ENCODE peak calls at places on chromosomes 7 and 10, in five cellular contexts. D, W, S, Q and K are unnamed samples.
A peak's percentile ranks its signal among the peaks of the same experiment; 100 is the strongest.

GRCh38 chr7:19404912-19405329 is 259.7 kb upstream of the FERD3L start:
- DNase-seq in D (peak; percentile 99), W (no peak), Q (no peak), S (peak; percentile 99), K (no peak)

GRCh38 chr7:34497153-34497777 is 160.8 kb upstream of the NPSR1 start:
- DNase-seq in S (no peak), D (no peak), Q (no peak), W (no peak), K (no peak)

GRCh38 chr10:77037735-77038411 is 599.7 kb downstream of the KCNMA1 start:
- DNase-seq in D (no peak), W (no peak), S (no peak), Q (no peak), K (no peak)

GRCh38 chr7:121286742-121287699 is 41.8 kb upstream of the WNT16 start:
- DNase-seq in W (no peak), S (no peak), D (peak; percentile 60), Q (no peak), K (no peak)

GRCh38 chr7:70953388-70953787 is 178.6 kb upstream of the GALNT17 start:
- DNase-seq in Q (no peak), S (no peak), D (no peak), W (no peak), K (no peak)

GRCh38 chr7:133775201-133775600 is 351.9 kb upstream of the LRGUK start:
- DNase-seq in Q (no peak), W (no peak), S (no peak), D (no peak), K (peak; percentile 3)

GRCh38 chr7:155490697-155491628 is 33.0 kb downstream of the EN2 start:
- DNase-seq in D (peak; percentile 16), Q (peak; percentile 39), S (peak; percentile 28), W (no peak), K (no peak)

GRCh38 chr7:16066805-16067459 is 354.4 kb downstream of the CRPPA start:
- DNase-seq in S (peak; percentile 23), W (no peak), Q (no peak), D (peak; percentile 57), K (no peak)

GRCh38 chr10:126001579-126001978 is 105.2 kb downstream of the FANK1 start:
- DNase-seq in W (peak; percentile 24), S (peak; percentile 45), D (no peak), Q (no peak), K (peak; percentile 10)

GRCh38 chr10:46523881-46524470 is 32.5 kb downstream of the GPRIN2 start:
- DNase-seq in S (peak; percentile 70), Q (peak; percentile 13), D (peak; percentile 94), W (peak; percentile 84), K (no peak)

GRCh38 chr7:132049462-132050304 is 493.3 kb upstream of the PODXL start:
- DNase-seq in D (peak; percentile 31), W (no peak), Q (no peak), S (peak; percentile 6), K (no peak)

GRCh38 chr7:4693152-4693551 is 11.1 kb downstream of the FOXK1 start:
- DNase-seq in Q (no peak), D (no peak), W (no peak), S (no peak), K (no peak)

GRCh38 chr7:31056775-31057346 is 4.8 kb downstream of the ADCYAP1R1 start:
- DNase-seq in Q (no peak), W (no peak), S (no peak), D (no peak), K (no peak)

GRCh38 chr7:111138196-111138569 is 47.3 kb downstream of the LRRN3 start:
- DNase-seq in Q (no peak), D (peak; percentile 64), S (peak; percentile 60), W (no peak), K (no peak)

GRCh38 chr7:141558544-141559183 is 7.5 kb downstream of the AGK start:
- DNase-seq in D (peak; percentile 72), Q (no peak), W (no peak), S (peak; percentile 37), K (no peak)

GRCh38 chr7:2624293-2624881 is 7.4 kb upstream of the TTYH3 start:
- DNase-seq in D (no peak), S (no peak), Q (no peak), W (no peak), K (no peak)

GRCh38 chr10:118541718-118542117 is 53.7 kb downstream of the PRLHR start:
- DNase-seq in D (no peak), Q (no peak), S (no peak), W (no peak), K (no peak)

GRCh38 chr7:7452652-7453051 is 83.0 kb downstream of the COL28A1 start:
- DNase-seq in S (no peak), D (no peak), Q (no peak), W (no peak), K (no peak)

GRCh38 chr7:41096921-41097320 is 606.0 kb downstream of the INHBA start:
- DNase-seq in W (no peak), D (peak; percentile 87), Q (no peak), S (peak; percentile 79), K (no peak)

GRCh38 chr7:44889096-44889775 is 3.9 kb upstream of the PURB start:
- DNase-seq in W (no peak), Q (no peak), D (no peak), S (no peak), K (no peak)

GRCh38 chr10:1041514-1041913 is 7.4 kb downstream of the IDI1 start:
- DNase-seq in Q (no peak), W (no peak), S (no peak), D (no peak), K (no peak)

GRCh38 chr10:1043532-1043995 is 5.4 kb downstream of the IDI1 start:
- DNase-seq in Q (no peak), S (no peak), D (no peak), W (no peak), K (no peak)

GRCh38 chr10:1045415-1045814 is 3.5 kb downstream of the IDI1 start:
- DNase-seq in Q (no peak), S (no peak), W (no peak), D (no peak), K (no peak)

GRCh38 chr10:1044964-1045363 is 4.0 kb downstream of the IDI1 start:
- DNase-seq in S (no peak), Q (no peak), W (no peak), D (no peak), K (no peak)

DNA sequence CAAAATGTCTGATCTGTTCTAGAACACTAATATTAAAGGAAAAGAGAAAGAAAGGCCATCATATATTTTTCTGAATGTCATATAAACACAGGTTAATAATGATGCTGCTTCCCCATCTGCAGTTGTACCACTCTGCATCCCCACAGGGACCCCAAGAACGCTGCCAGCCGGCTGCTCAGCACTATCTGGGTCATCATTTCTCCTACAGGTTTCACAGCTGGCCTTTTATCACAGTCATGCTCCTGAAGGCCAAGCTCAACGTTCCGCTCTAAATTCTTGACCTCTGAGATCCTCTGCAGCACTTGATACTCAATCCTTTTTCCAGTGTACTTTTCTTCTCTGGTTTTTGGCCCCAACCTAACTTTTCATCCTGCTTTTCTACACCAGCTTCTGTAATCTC is 4.8 kb downstream of the IDI1 start:
- DNase-seq in W (no peak), D (no peak), S (no peak), Q (no peak), K (no peak)
- H3K4me3 ChIP-seq in W (no peak overlapping the region), D (no peak overlapping the region), S (no peak overlapping the region), Q (no peak overlapping the region), K (no peak overlapping the region)

GRCh38 chr10:43258922-43259247 is 8.0 kb downstream of the RASGEF1A start:
- DNase-seq in S (no peak), Q (no peak), W (no peak), D (no peak), K (no peak)

GRCh38 chr10:43259248-43259980 is 7.5 kb downstream of the RASGEF1A start:
- DNase-seq in D (no peak), Q (no peak), S (no peak), W (no peak), K (no peak)

GRCh38 chr10:43261578-43261965 is 5.3 kb downstream of the RASGEF1A start:
- DNase-seq in W (no peak), D (no peak), S (no peak), Q (no peak), K (no peak)

GRCh38 chr10:43260911-43261577 is 5.8 kb downstream of the RASGEF1A start:
- DNase-seq in S (no peak), W (no peak), D (no peak), Q (no peak), K (no peak)

DNA sequence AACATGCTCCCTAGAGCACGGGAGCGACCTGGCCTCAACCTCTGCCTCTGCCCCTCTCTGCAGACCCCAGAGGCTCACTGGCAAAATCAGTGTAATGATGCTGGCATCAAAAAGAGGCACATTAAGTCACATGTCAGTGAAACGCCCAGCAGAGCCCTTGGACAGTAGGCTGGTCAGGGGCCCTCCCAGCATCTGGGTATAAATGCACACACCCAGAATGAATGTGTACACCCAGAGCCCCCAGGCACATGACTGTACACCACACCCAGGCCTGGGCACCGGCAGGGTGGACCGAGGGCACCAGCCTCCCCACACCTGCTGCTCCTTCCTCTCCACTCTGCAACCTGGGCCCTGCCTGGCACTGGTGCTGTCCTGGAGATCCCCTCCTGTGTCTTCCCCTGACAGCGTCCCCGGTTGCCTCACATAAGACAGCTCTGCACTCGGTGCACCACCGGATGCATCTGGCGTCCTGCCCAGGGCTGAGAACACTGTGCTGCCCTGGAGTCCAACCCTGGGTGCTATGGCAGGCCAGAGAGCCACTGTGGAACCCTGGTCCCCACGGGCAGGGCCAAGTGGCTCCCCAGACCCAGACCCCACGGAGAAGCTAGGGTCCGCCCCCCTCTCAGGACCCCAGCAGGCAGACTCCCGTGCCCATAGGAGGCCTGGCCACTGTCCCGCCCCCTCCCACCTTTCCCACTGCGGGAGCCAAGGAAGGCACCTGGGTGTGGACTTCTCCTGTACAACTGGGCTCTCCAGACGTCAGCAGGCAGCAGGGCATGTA is 6.7 kb downstream of the RASGEF1A start:
- DNase-seq in S (no peak), Q (no peak), D (peak; percentile 4), W (no peak), K (no peak)
- TF ChIP-seq CTCF in S (no peak), Q (no peak), D (no peak), W (no peak), K (no peak)

DNA sequence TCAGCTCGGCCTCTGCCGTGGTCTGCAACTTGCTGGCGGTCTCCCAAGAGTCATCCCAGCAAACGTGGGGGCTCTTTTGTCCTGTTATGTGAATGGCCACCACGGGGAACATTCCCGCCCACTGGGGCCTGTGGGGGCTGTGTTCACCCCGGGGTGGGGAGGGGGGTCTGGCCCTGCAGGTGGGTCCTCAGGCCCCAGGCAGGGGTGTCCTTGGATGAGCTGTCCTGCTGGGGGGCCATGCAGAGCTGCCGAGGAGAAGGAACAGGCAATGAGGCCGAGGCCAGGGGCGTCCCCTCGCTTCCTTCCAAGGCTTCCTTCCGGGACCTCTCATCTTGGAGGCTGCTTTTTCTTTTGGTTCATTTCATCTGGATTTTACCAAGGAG is 24.4 kb upstream of the PITRM1 start:
- DNase-seq in Q (peak; percentile 25), D (no peak), S (no peak), W (no peak), K (no peak)
- H3K4me3 ChIP-seq in Q (no peak overlapping the region), D (no peak overlapping the region), S (peak overlapping the region; percentile 8), W (no peak overlapping the region), K (no peak overlapping the region)

GRCh38 chr7:116597384-116597783 is 72.5 kb downstream of the CAV1 start:
- DNase-seq in D (no peak), W (no peak), Q (no peak), S (no peak), K (no peak)

GRCh38 chr7:116595063-116595462 is 70.2 kb downstream of the CAV1 start:
- DNase-seq in Q (no peak), W (no peak), S (no peak), D (no peak), K (no peak)

GRCh38 chr7:116598846-116599245 is 73.2 kb upstream of the MET start:
- DNase-seq in S (no peak), D (no peak), Q (no peak), W (no peak), K (no peak)

GRCh38 chr7:116601426-116601825 is 70.6 kb upstream of the MET start:
- DNase-seq in Q (no peak), W (no peak), D (no peak), S (no peak), K (no peak)

GRCh38 chr7:116598278-116598677 is 73.4 kb downstream of the CAV1 start:
- DNase-seq in W (no peak), Q (no peak), S (no peak), D (no peak), K (no peak)
- TF ChIP-seq CTCF in W (no peak), Q (no peak), S (peak; percentile 49), D (peak; percentile 54), K (peak; percentile 79)